ENCODE peak calls at places on chromosomes 13 and 19, in four cellular contexts. J is H1, C is HepG2, O is GM12878. U is an unnamed sample.

GRCh38 chr19:23071087-23071511 is 45.7 kb upstream of the ZNF730 start:
- DNase-seq in O (no peak), C (no peak), J (no peak), U (peak; percentile 71)

GRCh38 chr13:91184244-91184926 is 163.1 kb upstream of the MIR17HG start:
- DNase-seq in O (no peak), C (no peak), J (no peak), U (no peak)

GRCh38 chr13:29884671-29885424 is 34.4 kb upstream of the UBL3 start:
- DNase-seq in O (no peak), J (no peak), C (peak; percentile 22), U (peak; percentile 23)

GRCh38 chr13:109790951-109791605 is 4.7 kb upstream of the IRS2 start:
- DNase-seq in C (peak; percentile 22), J (no peak), O (no peak), U (peak; percentile 40)

GRCh38 chr13:45691667-45692066 is 10.5 kb upstream of the CBY2 start:
- DNase-seq in C (no peak), O (no peak), J (no peak), U (no peak)

GRCh38 chr13:99299545-99300341 is 7.5 kb downstream of the GPR183 start:
- DNase-seq in J (no peak), O (no peak), C (no peak), U (no peak)

GRCh38 chr19:51497666-51498065 is 3.9 kb downstream of the SIGLEC12 start:
- DNase-seq in C (no peak), O (no peak), J (no peak), U (no peak)

GRCh38 chr19:48246101-48246500 is 9.6 kb downstream of the CARD8 start:
- DNase-seq in J (no peak), O (no peak), C (no peak), U (no peak)

GRCh38 chr13:52405767-52406494 is at the start of gene THSD1:
- DNase-seq in O (no peak), C (no peak), J (no peak), U (no peak)

GRCh38 chr13:99385161-99385560 is 78.0 kb upstream of the GPR183 start:
- DNase-seq in O (no peak), C (no peak), J (no peak), U (no peak)

GRCh38 chr13:101417043-101417406 is 717 bp upstream of the NALCN start:
- DNase-seq in J (no peak), C (no peak), O (no peak), U (no peak)

GRCh38 chr19:11125994-11126685 is 29.4 kb downstream of the SPC24 start:
- DNase-seq in O (no peak), J (no peak), C (peak; percentile 67), U (peak; percentile 71)

GRCh38 chr13:41017153-41017552 is 2.0 kb downstream of the ELF1 start:
- DNase-seq in J (no peak), C (no peak), O (no peak), U (no peak)

GRCh38 chr19:53659292-53659691 is 27.5 kb downstream of the DPRX start:
- DNase-seq in J (peak; percentile 65), O (no peak), C (peak; percentile 65), U (no peak)

GRCh38 chr13:90757127-90757680 is 590.3 kb upstream of the MIR17HG start:
- DNase-seq in J (no peak), O (no peak), C (no peak), U (no peak)

GRCh38 chr19:54207908-54208783 is 7.5 kb downstream of the RPS9 start:
- DNase-seq in C (peak; percentile 59), O (peak; percentile 84), J (no peak), U (no peak)

GRCh38 chr13:72341904-72342303 is 385.5 kb downstream of the MZT1 start:
- DNase-seq in O (no peak), C (peak; percentile 10), J (no peak), U (no peak)

GRCh38 chr19:6125571-6125989 is 9.9 kb upstream of the ACSBG2 start:
- DNase-seq in C (peak; percentile 75), J (peak; percentile 47), O (peak; percentile 40), U (peak; percentile 66)

GRCh38 chr19:41505105-41505504 is 62.1 kb downstream of the ERICH4 start:
- DNase-seq in C (no peak), J (no peak), O (no peak), U (no peak)

GRCh38 chr13:25032160-25032559 is 63.8 kb upstream of the PABPC3 start:
- DNase-seq in J (no peak), O (no peak), C (no peak), U (no peak)

GRCh38 chr13:32538234-32538620 is 368 bp downstream of the N4BP2L2 start:
- DNase-seq in O (no peak), J (no peak), C (peak; percentile 76), U (no peak)

GRCh38 chr13:86000546-86000945 is 201.3 kb upstream of the SLITRK6 start:
- DNase-seq in J (no peak), C (no peak), O (no peak), U (no peak)

GRCh38 chr13:63367522-63368198 is 1952.0 kb upstream of the PCDH20 start:
- DNase-seq in C (no peak), J (no peak), O (no peak), U (no peak)

GRCh38 chr19:8468124-8468523 is 23.3 kb downstream of the HNRNPM start:
- DNase-seq in O (no peak), J (no peak), C (no peak), U (no peak)

GRCh38 chr13:48514776-48515175 is 18.1 kb downstream of the RCBTB2 start:
- DNase-seq in J (no peak), O (no peak), C (no peak), U (no peak)

GRCh38 chr13:48653074-48654054 is at the start of gene CYSLTR2:
- DNase-seq in J (no peak), O (peak; percentile 35), C (no peak), U (no peak)

GRCh38 chr19:35128398-35129057 is 6.3 kb downstream of the LGI4 start:
- DNase-seq in O (no peak), C (no peak), J (no peak), U (no peak)

GRCh38 chr13:55493297-55493696 is 1647.4 kb upstream of the PRR20A start:
- DNase-seq in C (no peak), O (no peak), J (no peak), U (no peak)

GRCh38 chr19:58346961-58347929 is 6.0 kb downstream of the A1BG start:
- DNase-seq in J (no peak), O (no peak), C (no peak), U (no peak)

GRCh38 chr19:12647490-12648071 is 19.0 kb downstream of the MAN2B1 start:
- DNase-seq in J (peak; percentile 80), C (no peak), O (no peak), U (no peak)

GRCh38 chr13:76865996-76866503 is 20.2 kb downstream of the KCTD12 start:
- DNase-seq in O (no peak), J (no peak), C (no peak), U (no peak)

GRCh38 chr19:21256722-21257121 is 72.5 kb downstream of the ZNF708 start:
- DNase-seq in J (peak; percentile 25), C (peak; percentile 48), O (no peak), U (peak; percentile 68)

GRCh38 chr19:3801412-3802096 is 15.4 kb upstream of the MATK start:
- DNase-seq in O (no peak), C (no peak), J (no peak), U (peak; percentile 20)

GRCh38 chr13:72151241-72151640 is 284.2 kb upstream of the DACH1 start:
- DNase-seq in O (no peak), C (no peak), J (no peak), U (no peak)

GRCh38 chr19:10417598-10418280 is 2.6 kb upstream of the PDE4A start:
- DNase-seq in O (no peak), J (no peak), C (no peak), U (no peak)

GRCh38 chr13:113219311-113219940 is 10.0 kb downstream of the CUL4A start:
- DNase-seq in J (no peak), O (no peak), C (no peak), U (no peak)

GRCh38 chr19:50512999-50513745 is 541 bp downstream of the ASPDH start:
- DNase-seq in J (no peak), O (no peak), C (no peak), U (no peak)

GRCh38 chr19:56670961-56671612 is 470 bp downstream of the ZNF835 start:
- DNase-seq in C (no peak), J (no peak), O (no peak), U (no peak)

GRCh38 chr19:56667311-56667870 is 4.2 kb downstream of the ZNF835 start:
- DNase-seq in O (no peak), J (no peak), C (no peak), U (no peak)

GRCh38 chr19:56668676-56669075 is 2.9 kb downstream of the ZNF835 start:
- DNase-seq in C (no peak), J (no peak), O (no peak), U (no peak)

GRCh38 chr19:56670401-56670960 is 1.1 kb downstream of the ZNF835 start:
- DNase-seq in J (no peak), C (no peak), O (no peak), U (no peak)

GRCh38 chr19:56671613-56671994 is at the start of gene ZNF835:
- DNase-seq in J (peak; percentile 83), C (no peak), O (no peak), U (peak; percentile 96)
- TF ChIP-seq SUZ12 in J (no peak), C (no peak), O (no peak), U (no peak)

DNA sequence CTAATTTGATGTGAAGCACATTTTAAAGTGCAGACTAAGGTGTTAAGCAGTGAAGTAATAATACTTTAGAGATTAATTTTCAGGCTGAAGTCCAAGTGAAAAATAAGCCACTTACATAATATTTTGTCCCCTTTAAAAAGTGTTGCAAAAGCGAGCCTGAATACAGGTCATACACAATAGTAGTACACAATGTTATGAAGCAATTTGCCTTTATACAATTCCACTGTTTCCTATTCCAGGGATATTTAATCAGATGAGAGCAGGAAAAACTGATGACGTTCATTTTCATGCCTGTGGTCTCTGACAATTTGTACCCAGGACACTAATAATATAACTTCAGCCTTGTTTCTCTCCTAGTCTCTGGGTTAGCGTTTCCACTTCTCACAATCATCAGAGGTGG is 916.7 kb downstream of the PCDH9 start:
- DNase-seq in J (no peak), C (no peak), O (no peak), U (no peak)
- TF ChIP-seq ZNF274 in J (no peak), C (no peak), O (no peak), U (no peak)

GRCh38 chr19:18144361-18144760 is 8.6 kb upstream of the PIK3R2 start:
- DNase-seq in J (no peak), C (no peak), O (no peak), U (no peak)

GRCh38 chr19:18143902-18144301 is 9.1 kb upstream of the PIK3R2 start:
- DNase-seq in J (no peak), O (no peak), C (no peak), U (no peak)

GRCh38 chr19:18141031-18141430 is 11.9 kb upstream of the PIK3R2 start:
- DNase-seq in J (no peak), O (no peak), C (no peak), U (no peak)

GRCh38 chr19:18137242-18137641 is 15.7 kb upstream of the PIK3R2 start:
- DNase-seq in O (no peak), J (no peak), C (no peak), U (no peak)

DNA sequence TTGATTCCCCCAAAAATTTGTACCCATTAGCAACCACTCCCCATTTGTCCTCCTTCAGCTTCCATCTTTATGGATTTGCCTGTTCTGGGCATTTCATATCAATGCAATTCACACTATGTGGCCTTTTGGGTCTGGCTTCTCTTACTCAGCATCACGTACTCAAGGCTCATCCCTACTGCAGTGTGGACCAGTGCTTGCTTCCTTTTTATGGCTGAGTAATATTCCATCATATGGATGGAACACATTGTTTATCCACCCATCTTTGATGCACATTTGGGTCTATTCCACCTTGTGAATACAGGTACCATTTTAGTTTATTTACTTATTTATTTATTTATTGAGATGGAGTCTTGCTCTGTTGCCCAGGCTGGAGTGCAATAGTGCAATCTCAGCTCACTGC is 12.5 kb upstream of the PIK3R2 start:
- DNase-seq in C (no peak), J (no peak), O (no peak), U (no peak)
- TF ChIP-seq SUZ12 in C (no peak), J (no peak), O (no peak), U (no peak)

GRCh38 chr19:2166741-2167738 is 3.3 kb downstream of the DOT1L start:
- DNase-seq in O (no peak), J (no peak), C (peak; percentile 79), U (no peak)
- TF ChIP-seq ZNF274 in O (no peak), J (no peak), C (no peak), U (no peak)

U was measured in NT2/D1.